ENCODE peak calls at places on chromosomes 7 and 10, in eight cellular contexts. O, A, R, B, V, N, T and M are unnamed samples.

GRCh38 chr10:89869180-89869579 is 167.8 kb downstream of the KIF20B start:
- DNase-seq in A (peak; percentile 19), B (no peak), O (no peak), V (no peak), T (no peak), R (no peak), N (no peak), M (no peak)

GRCh38 chr7:158993591-158993990 is 137.2 kb downstream of the DYNC2I1 start:
- DNase-seq in N (no peak), B (no peak), T (no peak), O (no peak), R (no peak), A (no peak), V (no peak), M (peak; percentile 36)

GRCh38 chr7:131945313-131945831 is 388.9 kb upstream of the PODXL start:
- DNase-seq in V (peak; percentile 67), T (peak; percentile 30), B (no peak), N (peak; percentile 58), A (peak; percentile 40), O (peak; percentile 13), R (peak; percentile 37), M (peak; percentile 80)

GRCh38 chr7:143381427-143382125 is 431 bp downstream of the ZYX start:
- DNase-seq in B (peak; percentile 32), O (no peak), R (peak; percentile 52), T (peak; percentile 83), N (no peak), V (peak; percentile 70), A (peak; percentile 76), M (peak; percentile 74)

GRCh38 chr7:81299272-81299671 is 380.4 kb upstream of the SEMA3C start:
- DNase-seq in O (no peak), B (no peak), N (peak; percentile 78), V (peak; percentile 83), A (peak; percentile 98), R (no peak), T (no peak), M (no peak)

GRCh38 chr7:101882595-101883564 is 65.5 kb downstream of the CUX1 start:
- DNase-seq in B (no peak), N (peak; percentile 97), V (peak; percentile 100), O (no peak), A (peak; percentile 100), R (peak; percentile 32), T (peak; percentile 71), M (peak; percentile 98)

GRCh38 chr10:104479906-104480579 is 126.4 kb downstream of the CFAP58 start:
- DNase-seq in B (no peak), V (no peak), O (no peak), R (no peak), T (no peak), N (no peak), A (no peak), M (no peak)

GRCh38 chr7:102146122-102146521 is 140.5 kb upstream of the SH2B2 start:
- DNase-seq in A (no peak), O (no peak), B (no peak), T (peak; percentile 75), R (peak; percentile 16), N (no peak), V (no peak), M (no peak)

GRCh38 chr10:117370205-117370604 is 5.0 kb downstream of the PDZD8 start:
- DNase-seq in R (no peak), O (no peak), N (peak; percentile 53), T (no peak), A (peak; percentile 84), B (no peak), V (peak; percentile 33), M (no peak)

GRCh38 chr10:98261436-98262277 is 6.3 kb downstream of the LOXL4 start:
- DNase-seq in N (no peak), B (no peak), T (no peak), R (no peak), A (no peak), O (no peak), V (no peak), M (no peak)

GRCh38 chr7:99029481-99030144 is 114.3 kb downstream of the SMURF1 start:
- DNase-seq in N (no peak), T (no peak), B (no peak), A (no peak), O (no peak), V (no peak), R (no peak), M (no peak)

GRCh38 chr7:26187380-26188290 is 12.9 kb downstream of the HNRNPA2B1 start:
- DNase-seq in R (no peak), N (peak; percentile 46), B (no peak), O (no peak), T (no peak), V (no peak), A (no peak), M (peak; percentile 67)

GRCh38 chr7:4067874-4068273 is 614.2 kb upstream of the FOXK1 start:
- DNase-seq in T (no peak), B (no peak), O (no peak), N (no peak), V (no peak), A (no peak), R (no peak), M (no peak)

GRCh38 chr10:103884681-103885139 is 29.3 kb upstream of the SH3PXD2A start:
- DNase-seq in V (peak; percentile 66), O (no peak), B (no peak), A (peak; percentile 32), T (no peak), R (peak; percentile 38), N (peak; percentile 39), M (peak; percentile 77)

GRCh38 chr10:59336632-59337031 is 25.7 kb downstream of the FAM13C start:
- DNase-seq in V (no peak), R (no peak), A (peak; percentile 86), T (no peak), N (no peak), B (no peak), O (no peak), M (no peak)

GRCh38 chr7:7696458-7697119 is 21.8 kb downstream of the RPA3 start:
- DNase-seq in N (peak; percentile 52), A (peak; percentile 63), V (peak; percentile 55), T (no peak), R (no peak), O (no peak), B (no peak), M (peak; percentile 43)

GRCh38 chr10:33901166-33901565 is 566.7 kb upstream of the NRP1 start:
- DNase-seq in V (no peak), N (no peak), B (no peak), A (peak; percentile 88), T (no peak), O (no peak), R (no peak), M (no peak)

GRCh38 chr10:70348228-70348850 is 34.1 kb downstream of the LRRC20 start:
- DNase-seq in R (peak; percentile 29), N (no peak), T (no peak), V (peak; percentile 57), B (no peak), O (no peak), A (no peak), M (peak; percentile 49)

GRCh38 chr10:132783865-132784581 is 1.9 kb downstream of the NKX6-2 start:
- DNase-seq in R (no peak), T (no peak), V (no peak), A (no peak), O (no peak), N (no peak), B (no peak), M (no peak)

GRCh38 chr7:103106336-103107070 is 31.6 kb downstream of the ARMC10 start:
- DNase-seq in T (no peak), N (no peak), A (peak; percentile 30), B (no peak), R (no peak), V (no peak), O (no peak), M (no peak)

GRCh38 chr7:43148161-43148731 is 35.8 kb downstream of the HECW1 start:
- DNase-seq in N (no peak), A (peak; percentile 41), T (no peak), O (no peak), B (no peak), V (no peak), R (no peak), M (peak; percentile 82)

GRCh38 chr10:62075912-62076311 is 174.4 kb downstream of the ARID5B start:
- DNase-seq in A (peak; percentile 31), B (no peak), N (no peak), T (no peak), O (no peak), R (no peak), V (no peak), M (no peak)

GRCh38 chr7:135536160-135536559 is 21.6 kb upstream of the NUP205 start:
- DNase-seq in N (no peak), A (peak; percentile 59), R (no peak), V (no peak), O (no peak), T (no peak), B (no peak), M (no peak)